ENCODE peak calls at places on chromosomes 1 and 21, in eight cellular contexts. One of them, this sample, is unnamed. For H3K36me3, the result is how much of the 10 kb centered on the place peaks cover.

GRCh38 chr1:54934869-54935268 is 45.6 kb upstream of the TMEM61 start:
- DNase-seq in psoas muscle: no peak
- DNase-seq in NT2/D1: no peak
- DNase-seq in CD8-positive, alpha-beta memory T cell: no peak
- DNase-seq in CD8-positive, alpha-beta T cell: no peak
- DNase-seq in H1: no peak
- DNase-seq in BJ: peak
- DNase-seq in GM23338: no peak
- DNase-seq in this sample: no peak

GRCh38 chr1:94927405-94928175 is 680 bp upstream of the CNN3 start:
- DNase-seq in psoas muscle: no peak
- DNase-seq in NT2/D1: peak
- DNase-seq in CD8-positive, alpha-beta memory T cell: no peak
- DNase-seq in BJ: no peak
- DNase-seq in CD8-positive, alpha-beta T cell: no peak
- DNase-seq in GM23338: peak
- DNase-seq in H1: no peak
- DNase-seq in this sample: no peak

GRCh38 chr1:17200246-17200645 is 4.7 kb upstream of the PADI1 start:
- DNase-seq in NT2/D1: no peak
- DNase-seq in CD8-positive, alpha-beta memory T cell: peak
- DNase-seq in CD8-positive, alpha-beta T cell: no peak
- DNase-seq in GM23338: no peak
- DNase-seq in psoas muscle: no peak
- DNase-seq in H1: no peak
- DNase-seq in BJ: no peak
- DNase-seq in this sample: no peak

GRCh38 chr21:28419811-28420210 is 572.9 kb downstream of the LTN1 start:
- DNase-seq in CD8-positive, alpha-beta memory T cell: no peak
- DNase-seq in H1: no peak
- DNase-seq in BJ: no peak
- DNase-seq in GM23338: no peak
- DNase-seq in NT2/D1: no peak
- DNase-seq in psoas muscle: no peak
- DNase-seq in CD8-positive, alpha-beta T cell: no peak
- DNase-seq in this sample: no peak

GRCh38 chr21:39673736-39674135 is 61.0 kb downstream of the B3GALT5 start:
- DNase-seq in psoas muscle: no peak
- DNase-seq in BJ: no peak
- DNase-seq in CD8-positive, alpha-beta memory T cell: no peak
- DNase-seq in NT2/D1: no peak
- DNase-seq in GM23338: no peak
- DNase-seq in H1: no peak
- DNase-seq in CD8-positive, alpha-beta T cell: no peak
- DNase-seq in this sample: no peak

GRCh38 chr1:168676861-168677260 is 52.1 kb downstream of the DPT start:
- DNase-seq in H1: no peak
- DNase-seq in GM23338: no peak
- DNase-seq in psoas muscle: no peak
- DNase-seq in NT2/D1: no peak
- DNase-seq in BJ: no peak
- DNase-seq in CD8-positive, alpha-beta memory T cell: no peak
- DNase-seq in CD8-positive, alpha-beta T cell: no peak
- DNase-seq in this sample: no peak

GRCh38 chr1:198788561-198789064 is 149.8 kb downstream of the PTPRC start:
- DNase-seq in GM23338: peak
- DNase-seq in H1: peak
- DNase-seq in psoas muscle: no peak
- DNase-seq in NT2/D1: peak
- DNase-seq in CD8-positive, alpha-beta memory T cell: peak
- DNase-seq in CD8-positive, alpha-beta T cell: peak
- DNase-seq in BJ: no peak
- DNase-seq in this sample: no peak

GRCh38 chr1:241706257-241706656 is 54.2 kb downstream of the WDR64 start:
- DNase-seq in CD8-positive, alpha-beta memory T cell: no peak
- DNase-seq in GM23338: no peak
- DNase-seq in CD8-positive, alpha-beta T cell: no peak
- DNase-seq in BJ: no peak
- DNase-seq in psoas muscle: no peak
- DNase-seq in NT2/D1: no peak
- DNase-seq in H1: no peak
- DNase-seq in this sample: no peak

GRCh38 chr1:22257286-22258275 is 114.7 kb upstream of the WNT4 start:
- DNase-seq in psoas muscle: no peak
- DNase-seq in CD8-positive, alpha-beta T cell: no peak
- DNase-seq in GM23338: no peak
- DNase-seq in H1: no peak
- DNase-seq in BJ: no peak
- DNase-seq in NT2/D1: no peak
- DNase-seq in CD8-positive, alpha-beta memory T cell: no peak
- DNase-seq in this sample: no peak

GRCh38 chr1:119910617-119911016 is 14.3 kb upstream of the ADAM30 start:
- DNase-seq in BJ: no peak
- DNase-seq in GM23338: peak
- DNase-seq in CD8-positive, alpha-beta memory T cell: no peak
- DNase-seq in psoas muscle: no peak
- DNase-seq in NT2/D1: no peak
- DNase-seq in CD8-positive, alpha-beta T cell: no peak
- DNase-seq in H1: no peak
- DNase-seq in this sample: no peak

GRCh38 chr1:65178235-65178634 is 30.2 kb downstream of the AK4 start:
- DNase-seq in NT2/D1: no peak
- DNase-seq in H1: no peak
- DNase-seq in GM23338: no peak
- DNase-seq in BJ: no peak
- DNase-seq in psoas muscle: no peak
- DNase-seq in CD8-positive, alpha-beta memory T cell: no peak
- DNase-seq in CD8-positive, alpha-beta T cell: no peak
- DNase-seq in this sample: no peak

GRCh38 chr1:167968569-167968968 is 31.7 kb upstream of the MPC2 start:
- DNase-seq in GM23338: no peak
- DNase-seq in BJ: no peak
- DNase-seq in NT2/D1: no peak
- DNase-seq in CD8-positive, alpha-beta memory T cell: no peak
- DNase-seq in CD8-positive, alpha-beta T cell: no peak
- DNase-seq in psoas muscle: no peak
- DNase-seq in H1: no peak
- DNase-seq in this sample: no peak

GRCh38 chr1:180581635-180582039 is 22.9 kb downstream of the OVAAL start:
- DNase-seq in H1: no peak
- DNase-seq in GM23338: no peak
- DNase-seq in psoas muscle: no peak
- DNase-seq in BJ: no peak
- DNase-seq in CD8-positive, alpha-beta memory T cell: no peak
- DNase-seq in NT2/D1: no peak
- DNase-seq in CD8-positive, alpha-beta T cell: no peak
- DNase-seq in this sample: no peak

GRCh38 chr1:43383449-43383848 is 6.2 kb downstream of the MED8 start:
- DNase-seq in CD8-positive, alpha-beta memory T cell: no peak
- DNase-seq in NT2/D1: no peak
- DNase-seq in H1: no peak
- DNase-seq in CD8-positive, alpha-beta T cell: no peak
- DNase-seq in GM23338: no peak
- DNase-seq in psoas muscle: no peak
- DNase-seq in BJ: no peak
- DNase-seq in this sample: no peak

GRCh38 chr1:229106526-229107105 is 164.3 kb upstream of the RAB4A start:
- DNase-seq in NT2/D1: no peak
- DNase-seq in H1: no peak
- DNase-seq in CD8-positive, alpha-beta T cell: no peak
- DNase-seq in BJ: no peak
- DNase-seq in psoas muscle: no peak
- DNase-seq in GM23338: no peak
- DNase-seq in CD8-positive, alpha-beta memory T cell: no peak
- DNase-seq in this sample: no peak

GRCh38 chr1:93625582-93626327 is 55.9 kb downstream of the BCAR3 start:
- DNase-seq in H1: no peak
- DNase-seq in CD8-positive, alpha-beta memory T cell: no peak
- DNase-seq in BJ: peak
- DNase-seq in NT2/D1: no peak
- DNase-seq in psoas muscle: no peak
- DNase-seq in GM23338: no peak
- DNase-seq in CD8-positive, alpha-beta T cell: no peak
- DNase-seq in this sample: no peak

GRCh38 chr1:228818928-228819632 is 83.8 kb downstream of the RHOU start:
- DNase-seq in NT2/D1: no peak
- DNase-seq in BJ: no peak
- DNase-seq in psoas muscle: no peak
- DNase-seq in CD8-positive, alpha-beta T cell: no peak
- DNase-seq in CD8-positive, alpha-beta memory T cell: no peak
- DNase-seq in GM23338: no peak
- DNase-seq in H1: no peak
- DNase-seq in this sample: peak

GRCh38 chr1:54304518-54304917 is 101.7 kb downstream of the SSBP3 start:
- DNase-seq in psoas muscle: no peak
- DNase-seq in BJ: no peak
- DNase-seq in CD8-positive, alpha-beta T cell: no peak
- DNase-seq in NT2/D1: no peak
- DNase-seq in GM23338: no peak
- DNase-seq in CD8-positive, alpha-beta memory T cell: no peak
- DNase-seq in H1: no peak
- DNase-seq in this sample: no peak

GRCh38 chr1:81699234-81699633 is 101.5 kb upstream of the ADGRL2 start:
- DNase-seq in H1: no peak
- DNase-seq in NT2/D1: no peak
- DNase-seq in GM23338: peak
- DNase-seq in CD8-positive, alpha-beta T cell: no peak
- DNase-seq in BJ: no peak
- DNase-seq in psoas muscle: no peak
- DNase-seq in CD8-positive, alpha-beta memory T cell: no peak
- DNase-seq in this sample: no peak

GRCh38 chr1:224373008-224373590 is 16.4 kb downstream of the CNIH4 start:
- DNase-seq in psoas muscle: no peak
- DNase-seq in NT2/D1: no peak
- DNase-seq in CD8-positive, alpha-beta T cell: no peak
- DNase-seq in BJ: no peak
- DNase-seq in H1: no peak
- DNase-seq in CD8-positive, alpha-beta memory T cell: no peak
- DNase-seq in GM23338: no peak
- DNase-seq in this sample: no peak
- H3K36me3 ChIP-seq in psoas muscle: half or more
- H3K36me3 ChIP-seq in NT2/D1: half or more
- H3K36me3 ChIP-seq in CD8-positive, alpha-beta T cell: under half
- H3K36me3 ChIP-seq in BJ: under half
- H3K36me3 ChIP-seq in H1: under half
- H3K36me3 ChIP-seq in CD8-positive, alpha-beta memory T cell: under half
- H3K36me3 ChIP-seq in GM23338: half or more
- H3K36me3 ChIP-seq in this sample: under half

GRCh38 chr1:10302416-10302815 is 92.0 kb downstream of the KIF1B start:
- DNase-seq in NT2/D1: no peak
- DNase-seq in psoas muscle: no peak
- DNase-seq in GM23338: peak
- DNase-seq in CD8-positive, alpha-beta T cell: no peak
- DNase-seq in H1: no peak
- DNase-seq in CD8-positive, alpha-beta memory T cell: no peak
- DNase-seq in BJ: no peak
- DNase-seq in this sample: no peak
- H3K36me3 ChIP-seq in NT2/D1: under half
- H3K36me3 ChIP-seq in psoas muscle: half or more
- H3K36me3 ChIP-seq in GM23338: under half
- H3K36me3 ChIP-seq in CD8-positive, alpha-beta T cell: under half
- H3K36me3 ChIP-seq in H1: under half
- H3K36me3 ChIP-seq in CD8-positive, alpha-beta memory T cell: under half
- H3K36me3 ChIP-seq in BJ: under half
- H3K36me3 ChIP-seq in this sample: under half

DNA sequence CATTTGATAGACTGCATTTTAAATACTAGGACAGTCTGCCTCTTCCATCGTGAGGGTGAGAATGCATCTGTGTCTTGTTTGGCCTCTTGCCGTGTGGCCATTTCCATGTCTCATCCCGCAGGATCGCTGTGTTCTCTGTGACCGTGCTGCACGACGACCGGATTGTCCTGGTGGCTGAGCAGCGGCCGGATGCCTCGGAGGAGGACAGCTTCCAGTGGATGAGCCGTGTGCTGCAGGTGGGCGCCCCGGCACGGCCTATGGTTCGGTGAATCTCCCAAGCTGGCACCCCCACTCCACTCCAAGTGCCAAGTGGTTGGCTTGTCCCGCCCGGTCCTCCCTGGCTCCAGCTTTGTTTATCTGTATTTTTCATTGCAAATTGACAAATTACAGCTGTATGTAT is 55.2 kb downstream of the S100B start:
- DNase-seq in psoas muscle: no peak
- DNase-seq in CD8-positive, alpha-beta memory T cell: no peak
- DNase-seq in GM23338: no peak
- DNase-seq in H1: no peak
- DNase-seq in BJ: no peak
- DNase-seq in CD8-positive, alpha-beta T cell: no peak
- DNase-seq in NT2/D1: no peak
- DNase-seq in this sample: no peak
- H3K36me3 ChIP-seq in psoas muscle: half or more
- H3K36me3 ChIP-seq in CD8-positive, alpha-beta memory T cell: under half
- H3K36me3 ChIP-seq in GM23338: under half
- H3K36me3 ChIP-seq in H1: under half
- H3K36me3 ChIP-seq in BJ: under half
- H3K36me3 ChIP-seq in CD8-positive, alpha-beta T cell: under half
- H3K36me3 ChIP-seq in NT2/D1: half or more
- H3K36me3 ChIP-seq in this sample: under half

GRCh38 chr1:201990427-201990826 is 8.0 kb downstream of the RNPEP start:
- DNase-seq in CD8-positive, alpha-beta memory T cell: no peak
- DNase-seq in H1: no peak
- DNase-seq in psoas muscle: no peak
- DNase-seq in GM23338: no peak
- DNase-seq in BJ: no peak
- DNase-seq in NT2/D1: no peak
- DNase-seq in CD8-positive, alpha-beta T cell: no peak
- DNase-seq in this sample: no peak
- H3K36me3 ChIP-seq in CD8-positive, alpha-beta memory T cell: under half
- H3K36me3 ChIP-seq in H1: under half
- H3K36me3 ChIP-seq in psoas muscle: half or more
- H3K36me3 ChIP-seq in GM23338: under half
- H3K36me3 ChIP-seq in BJ: under half
- H3K36me3 ChIP-seq in NT2/D1: half or more
- H3K36me3 ChIP-seq in CD8-positive, alpha-beta T cell: under half
- H3K36me3 ChIP-seq in this sample: under half

GRCh38 chr1:244841274-244841927 is 5.9 kb downstream of the COX20 start:
- DNase-seq in H1: no peak
- DNase-seq in NT2/D1: no peak
- DNase-seq in CD8-positive, alpha-beta T cell: no peak
- DNase-seq in psoas muscle: no peak
- DNase-seq in GM23338: no peak
- DNase-seq in CD8-positive, alpha-beta memory T cell: no peak
- DNase-seq in BJ: no peak
- DNase-seq in this sample: no peak

GRCh38 chr1:244843148-244843978 is 7.9 kb downstream of the COX20 start:
- DNase-seq in GM23338: no peak
- DNase-seq in NT2/D1: no peak
- DNase-seq in H1: no peak
- DNase-seq in CD8-positive, alpha-beta memory T cell: no peak
- DNase-seq in BJ: no peak
- DNase-seq in psoas muscle: no peak
- DNase-seq in CD8-positive, alpha-beta T cell: no peak
- DNase-seq in this sample: no peak

GRCh38 chr1:244839656-244840055 is 4.2 kb downstream of the COX20 start:
- DNase-seq in CD8-positive, alpha-beta T cell: no peak
- DNase-seq in GM23338: no peak
- DNase-seq in H1: no peak
- DNase-seq in NT2/D1: no peak
- DNase-seq in psoas muscle: no peak
- DNase-seq in CD8-positive, alpha-beta memory T cell: no peak
- DNase-seq in BJ: no peak
- DNase-seq in this sample: no peak

GRCh38 chr1:244837597-244838258 is 2.3 kb downstream of the COX20 start:
- DNase-seq in GM23338: no peak
- DNase-seq in BJ: no peak
- DNase-seq in H1: no peak
- DNase-seq in CD8-positive, alpha-beta T cell: no peak
- DNase-seq in psoas muscle: no peak
- DNase-seq in NT2/D1: no peak
- DNase-seq in CD8-positive, alpha-beta memory T cell: no peak
- DNase-seq in this sample: no peak

GRCh38 chr1:244840219-244840794 is 4.8 kb downstream of the COX20 start:
- DNase-seq in H1: no peak
- DNase-seq in NT2/D1: no peak
- DNase-seq in GM23338: no peak
- DNase-seq in CD8-positive, alpha-beta memory T cell: no peak
- DNase-seq in psoas muscle: no peak
- DNase-seq in BJ: no peak
- DNase-seq in CD8-positive, alpha-beta T cell: no peak
- DNase-seq in this sample: no peak
- H3K36me3 ChIP-seq in H1: under half
- H3K36me3 ChIP-seq in NT2/D1: half or more
- H3K36me3 ChIP-seq in GM23338: under half
- H3K36me3 ChIP-seq in CD8-positive, alpha-beta memory T cell: under half
- H3K36me3 ChIP-seq in psoas muscle: half or more
- H3K36me3 ChIP-seq in BJ: under half
- H3K36me3 ChIP-seq in CD8-positive, alpha-beta T cell: under half
- H3K36me3 ChIP-seq in this sample: under half

This sample was measured in vagina.